ENCODE peak calls at places on chromosomes 3 and 15, in five cellular contexts. One of them, this sample, is unnamed.

GRCh38 chr15:69595009-69595825 is 142.6 kb downstream of the RPLP1 start:
- DNase-seq in psoas muscle: peak; percentile 68
- DNase-seq in PC-9: peak; percentile 80
- DNase-seq in spleen: no peak
- DNase-seq in mammary epithelial cell: no peak
- DNase-seq in this sample: no peak

GRCh38 chr3:126083138-126083445 is 832 bp downstream of the SLC41A3 start:
- DNase-seq in psoas muscle: no peak
- DNase-seq in PC-9: no peak
- DNase-seq in spleen: no peak
- DNase-seq in mammary epithelial cell: no peak
- DNase-seq in this sample: no peak

GRCh38 chr3:63308072-63308471 is 30.0 kb downstream of the SYNPR start:
- DNase-seq in psoas muscle: no peak
- DNase-seq in PC-9: no peak
- DNase-seq in spleen: no peak
- DNase-seq in mammary epithelial cell: no peak
- DNase-seq in this sample: no peak

GRCh38 chr3:133744241-133744640 is 2.0 kb upstream of the TF start:
- DNase-seq in psoas muscle: no peak
- DNase-seq in PC-9: no peak
- DNase-seq in spleen: no peak
- DNase-seq in mammary epithelial cell: no peak
- DNase-seq in this sample: no peak

GRCh38 chr3:190070623-190071347 is 49.9 kb downstream of the P3H2 start:
- DNase-seq in psoas muscle: no peak
- DNase-seq in PC-9: peak; percentile 71
- DNase-seq in spleen: no peak
- DNase-seq in mammary epithelial cell: no peak
- DNase-seq in this sample: no peak

GRCh38 chr15:64162869-64163661 is at the start of gene PPIB:
- DNase-seq in psoas muscle: peak; percentile 99
- DNase-seq in PC-9: peak; percentile 85
- DNase-seq in spleen: peak; percentile 100
- DNase-seq in mammary epithelial cell: peak; percentile 98
- DNase-seq in this sample: peak; percentile 95

GRCh38 chr15:35874260-35874905 is 328.4 kb upstream of the DPH6 start:
- DNase-seq in psoas muscle: no peak
- DNase-seq in PC-9: peak; percentile 63
- DNase-seq in spleen: no peak
- DNase-seq in mammary epithelial cell: peak; percentile 92
- DNase-seq in this sample: peak; percentile 77

GRCh38 chr15:100226107-100226506 is 115.7 kb downstream of the ADAMTS17 start:
- DNase-seq in psoas muscle: no peak
- DNase-seq in PC-9: no peak
- DNase-seq in spleen: no peak
- DNase-seq in mammary epithelial cell: no peak
- DNase-seq in this sample: no peak

GRCh38 chr3:30894521-30895289 is at the start of gene GADL1:
- DNase-seq in psoas muscle: peak; percentile 43
- DNase-seq in PC-9: no peak
- DNase-seq in spleen: peak; percentile 74
- DNase-seq in mammary epithelial cell: peak; percentile 14
- DNase-seq in this sample: peak; percentile 22

GRCh38 chr15:99961011-99961441 is 227.8 kb upstream of the LYSMD4 start:
- DNase-seq in psoas muscle: no peak
- DNase-seq in PC-9: peak; percentile 46
- DNase-seq in spleen: peak; percentile 41
- DNase-seq in mammary epithelial cell: peak; percentile 48
- DNase-seq in this sample: no peak

GRCh38 chr15:63554337-63554927 is 42.8 kb upstream of the FBXL22 start:
- DNase-seq in psoas muscle: no peak
- DNase-seq in PC-9: no peak
- DNase-seq in spleen: no peak
- DNase-seq in mammary epithelial cell: no peak
- DNase-seq in this sample: no peak

GRCh38 chr15:71757741-71758530 is 52.4 kb upstream of the NR2E3 start:
- DNase-seq in psoas muscle: no peak
- DNase-seq in PC-9: no peak
- DNase-seq in spleen: peak; percentile 56
- DNase-seq in mammary epithelial cell: no peak
- DNase-seq in this sample: no peak

GRCh38 chr3:138907541-138907940 is 39.4 kb downstream of the FOXL2 start:
- DNase-seq in psoas muscle: no peak
- DNase-seq in PC-9: no peak
- DNase-seq in spleen: no peak
- DNase-seq in mammary epithelial cell: no peak
- DNase-seq in this sample: no peak
- TF ChIP-seq CTCF in psoas muscle: no peak
- TF ChIP-seq CTCF in PC-9: no peak
- TF ChIP-seq CTCF in spleen: no peak
- TF ChIP-seq CTCF in mammary epithelial cell: no peak
- TF ChIP-seq CTCF in this sample: no peak

GRCh38 chr3:44039006-44039405 is 202.7 kb upstream of the TOPAZ1 start:
- DNase-seq in psoas muscle: no peak
- DNase-seq in PC-9: no peak
- DNase-seq in spleen: no peak
- DNase-seq in mammary epithelial cell: peak; percentile 10
- DNase-seq in this sample: no peak
- H3K27me3 ChIP-seq in psoas muscle: no peaks in the 10 kb centered on the region
- H3K27me3 ChIP-seq in PC-9: no peaks in the 10 kb centered on the region
- H3K27me3 ChIP-seq in spleen: no peaks in the 10 kb centered on the region
- H3K27me3 ChIP-seq in mammary epithelial cell: no peaks in the 10 kb centered on the region
- H3K27me3 ChIP-seq in this sample: no peaks in the 10 kb centered on the region

GRCh38 chr3:9414822-9415221 is 17.4 kb downstream of the SETD5 start:
- DNase-seq in psoas muscle: no peak
- DNase-seq in PC-9: no peak
- DNase-seq in spleen: no peak
- DNase-seq in mammary epithelial cell: no peak
- DNase-seq in this sample: no peak

GRCh38 chr3:9415485-9416138 is 18.2 kb downstream of the SETD5 start:
- DNase-seq in psoas muscle: no peak
- DNase-seq in PC-9: no peak
- DNase-seq in spleen: no peak
- DNase-seq in mammary epithelial cell: no peak
- DNase-seq in this sample: no peak

GRCh38 chr3:9412293-9412692 is 14.9 kb downstream of the SETD5 start:
- DNase-seq in psoas muscle: no peak
- DNase-seq in PC-9: no peak
- DNase-seq in spleen: no peak
- DNase-seq in mammary epithelial cell: no peak
- DNase-seq in this sample: no peak

GRCh38 chr3:9420850-9421549 is 23.6 kb downstream of the SETD5 start:
- DNase-seq in psoas muscle: no peak
- DNase-seq in PC-9: peak; percentile 59
- DNase-seq in spleen: no peak
- DNase-seq in mammary epithelial cell: peak; percentile 57
- DNase-seq in this sample: no peak

GRCh38 chr3:9416139-9416780 is 18.8 kb downstream of the SETD5 start:
- DNase-seq in psoas muscle: no peak
- DNase-seq in PC-9: no peak
- DNase-seq in spleen: no peak
- DNase-seq in mammary epithelial cell: peak; percentile 51
- DNase-seq in this sample: no peak
- H3K27ac ChIP-seq in psoas muscle: peak overlapping the region; percentile 55
- H3K27ac ChIP-seq in PC-9: peak overlapping the region; percentile 62
- H3K27ac ChIP-seq in spleen: no peak overlapping the region
- H3K27ac ChIP-seq in mammary epithelial cell: peak overlapping the region; percentile 70
- H3K27ac ChIP-seq in this sample: no peak overlapping the region

GRCh38 chr15:58383876-58384275 is 47.9 kb upstream of the LIPC start:
- DNase-seq in psoas muscle: no peak
- DNase-seq in PC-9: no peak
- DNase-seq in spleen: no peak
- DNase-seq in mammary epithelial cell: no peak
- DNase-seq in this sample: no peak

GRCh38 chr15:58384667-58385066 is 47.1 kb upstream of the LIPC start:
- DNase-seq in psoas muscle: no peak
- DNase-seq in PC-9: no peak
- DNase-seq in spleen: no peak
- DNase-seq in mammary epithelial cell: no peak
- DNase-seq in this sample: no peak

GRCh38 chr15:58386641-58387040 is 45.1 kb upstream of the LIPC start:
- DNase-seq in psoas muscle: no peak
- DNase-seq in PC-9: no peak
- DNase-seq in spleen: no peak
- DNase-seq in mammary epithelial cell: no peak
- DNase-seq in this sample: no peak

GRCh38 chr15:58387130-58387529 is 44.7 kb upstream of the LIPC start:
- DNase-seq in psoas muscle: no peak
- DNase-seq in PC-9: no peak
- DNase-seq in spleen: no peak
- DNase-seq in mammary epithelial cell: peak; percentile 50
- DNase-seq in this sample: peak; percentile 53

GRCh38 chr15:58386081-58386480 is 45.7 kb upstream of the LIPC start:
- DNase-seq in psoas muscle: no peak
- DNase-seq in PC-9: no peak
- DNase-seq in spleen: no peak
- DNase-seq in mammary epithelial cell: no peak
- DNase-seq in this sample: no peak
- TF ChIP-seq CTCF in psoas muscle: no peak
- TF ChIP-seq CTCF in PC-9: no peak
- TF ChIP-seq CTCF in spleen: no peak
- TF ChIP-seq CTCF in mammary epithelial cell: no peak
- TF ChIP-seq CTCF in this sample: no peak

DNA sequence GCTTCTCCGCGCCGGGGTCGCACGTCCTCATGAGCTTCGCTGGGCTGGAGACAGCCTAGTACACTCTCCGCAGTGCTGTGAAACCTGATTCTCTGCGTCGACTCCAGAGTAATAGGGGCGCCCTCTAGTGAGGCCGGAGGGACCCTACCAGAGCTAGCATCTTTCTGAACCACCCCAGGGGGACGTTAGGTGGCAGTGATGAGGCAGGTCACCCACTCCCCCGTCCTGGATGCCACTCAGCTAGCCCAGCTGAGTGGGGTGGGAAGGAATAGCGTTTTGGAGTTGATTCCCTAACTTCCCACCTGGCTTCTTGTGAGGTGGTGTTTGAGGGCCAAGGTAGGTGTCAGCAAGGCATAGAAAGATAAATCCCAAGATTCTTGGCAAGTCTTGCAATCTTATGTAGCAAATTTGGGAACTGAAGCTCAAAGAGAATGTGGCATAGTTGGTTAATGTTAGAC is 4.0 kb downstream of the DUOXA2 start:
- DNase-seq in psoas muscle: peak; percentile 81
- DNase-seq in PC-9: peak; percentile 70
- DNase-seq in spleen: peak; percentile 93
- DNase-seq in mammary epithelial cell: peak; percentile 74
- DNase-seq in this sample: peak; percentile 47
- H3K27me3 ChIP-seq in psoas muscle: peaks cover 29% of the 10 kb centered on the region
- H3K27me3 ChIP-seq in PC-9: peaks cover 3% of the 10 kb centered on the region
- H3K27me3 ChIP-seq in spleen: peaks cover 96% of the 10 kb centered on the region
- H3K27me3 ChIP-seq in mammary epithelial cell: peaks cover 38% of the 10 kb centered on the region
- H3K27me3 ChIP-seq in this sample: peaks cover 49% of the 10 kb centered on the region

GRCh38 chr15:59958288-59958687 is 45.8 kb upstream of the FOXB1 start:
- DNase-seq in psoas muscle: no peak
- DNase-seq in PC-9: no peak
- DNase-seq in spleen: no peak
- DNase-seq in mammary epithelial cell: no peak
- DNase-seq in this sample: no peak

GRCh38 chr15:59950603-59951388 is 53.3 kb upstream of the FOXB1 start:
- DNase-seq in psoas muscle: no peak
- DNase-seq in PC-9: no peak
- DNase-seq in spleen: no peak
- DNase-seq in mammary epithelial cell: no peak
- DNase-seq in this sample: no peak

GRCh38 chr15:59953392-59953883 is 50.7 kb upstream of the FOXB1 start:
- DNase-seq in psoas muscle: no peak
- DNase-seq in PC-9: peak; percentile 90
- DNase-seq in spleen: no peak
- DNase-seq in mammary epithelial cell: no peak
- DNase-seq in this sample: no peak

GRCh38 chr15:59948924-59949613 is 55.0 kb upstream of the FOXB1 start:
- DNase-seq in psoas muscle: no peak
- DNase-seq in PC-9: no peak
- DNase-seq in spleen: no peak
- DNase-seq in mammary epithelial cell: no peak
- DNase-seq in this sample: no peak

DNA sequence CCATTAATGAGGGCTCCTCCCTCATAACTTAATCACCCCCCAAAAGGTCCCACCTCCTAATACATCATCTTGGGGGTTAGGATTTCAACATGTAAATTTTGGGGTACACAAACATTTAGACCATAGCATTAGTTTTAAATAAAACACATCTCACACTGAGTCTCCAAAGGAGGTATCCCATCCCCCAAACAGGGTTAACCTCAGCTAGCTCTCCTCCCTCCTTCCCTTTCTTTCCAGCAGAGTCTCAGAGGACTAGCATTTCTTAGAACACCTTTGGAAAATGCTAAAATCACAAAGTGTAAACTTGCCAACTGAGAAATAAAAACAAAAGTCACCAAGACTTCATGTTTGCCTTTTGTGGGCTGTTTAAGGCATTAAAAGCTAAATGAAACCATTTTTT is 51.2 kb upstream of the FOXB1 start:
- DNase-seq in psoas muscle: no peak
- DNase-seq in PC-9: no peak
- DNase-seq in spleen: no peak
- DNase-seq in mammary epithelial cell: no peak
- DNase-seq in this sample: no peak
- H3K27ac ChIP-seq in psoas muscle: no peak overlapping the region
- H3K27ac ChIP-seq in PC-9: peak overlapping the region; percentile 67
- H3K27ac ChIP-seq in spleen: no peak overlapping the region
- H3K27ac ChIP-seq in mammary epithelial cell: no peak overlapping the region
- H3K27ac ChIP-seq in this sample: no peak overlapping the region

DNA sequence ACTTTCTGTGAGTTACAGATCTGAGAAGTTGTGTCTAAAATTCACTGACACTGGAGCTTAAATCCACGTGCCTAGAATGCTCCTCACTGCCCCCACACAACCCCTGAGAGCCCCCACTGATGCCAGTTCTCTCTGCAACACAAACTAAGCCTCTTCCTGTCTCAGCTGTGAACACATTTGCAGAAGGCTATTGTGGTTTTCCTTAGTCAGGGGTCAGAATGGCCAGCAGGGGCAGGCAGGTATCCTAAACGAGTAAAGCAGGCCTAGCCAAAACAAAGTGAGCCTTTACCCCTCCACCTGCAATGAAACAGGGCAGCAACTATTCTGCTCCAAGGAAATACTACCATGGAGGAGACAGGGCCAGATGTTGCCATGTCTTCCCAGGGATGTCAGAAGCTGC is 78.6 kb downstream of the FHIT start:
- DNase-seq in psoas muscle: no peak
- DNase-seq in PC-9: no peak
- DNase-seq in spleen: no peak
- DNase-seq in mammary epithelial cell: no peak
- DNase-seq in this sample: no peak
- TF ChIP-seq CTCF in psoas muscle: no peak
- TF ChIP-seq CTCF in PC-9: peak; percentile 30
- TF ChIP-seq CTCF in spleen: no peak
- TF ChIP-seq CTCF in mammary epithelial cell: no peak
- TF ChIP-seq CTCF in this sample: no peak

This sample was measured in foreskin keratinocyte.